ENCODE peak calls at places on chromosomes 13 and 19, in six cellular contexts. O, A, E, H, Z and T are unnamed samples.

GRCh38 chr19:55486971-55487883 is 1.0 kb upstream of the SSC5D start:
- DNase-seq in H (peak), E (peak), Z (peak), A (peak), O (no peak), T (no peak)

GRCh38 chr19:44666852-44667251 is 4.4 kb upstream of the CEACAM19 start:
- DNase-seq in O (no peak), E (no peak), Z (no peak), H (no peak), A (no peak), T (no peak)

GRCh38 chr19:14147797-14148605 is 11.6 kb upstream of the ASF1B start:
- DNase-seq in E (peak), O (peak), H (no peak), Z (peak), A (peak), T (peak)

GRCh38 chr13:90770334-90770733 is 577.2 kb upstream of the MIR17HG start:
- DNase-seq in E (no peak), Z (no peak), O (no peak), H (no peak), A (no peak), T (no peak)

GRCh38 chr19:6890938-6891337 is 3.6 kb downstream of the ADGRE1 start:
- DNase-seq in A (no peak), O (no peak), H (no peak), E (no peak), Z (no peak), T (no peak)

GRCh38 chr13:75704942-75705320 is 68.8 kb downstream of the LMO7 start:
- DNase-seq in O (no peak), Z (peak), A (no peak), H (no peak), E (no peak), T (no peak)

GRCh38 chr13:99736541-99736940 is 235.0 kb downstream of the ZIC5 start:
- DNase-seq in E (no peak), A (no peak), Z (no peak), O (no peak), H (no peak), T (no peak)

GRCh38 chr19:48390188-48391099 is 907 bp downstream of the KDELR1 start:
- DNase-seq in O (peak), H (no peak), E (peak), Z (peak), A (peak), T (no peak)

GRCh38 chr13:94309997-94310842 is 169.3 kb downstream of the DCT start:
- DNase-seq in H (peak), Z (peak), A (peak), E (peak), O (no peak), T (no peak)

GRCh38 chr19:16588089-16588823 is 16.0 kb upstream of the SLC35E1 start:
- DNase-seq in Z (no peak), A (peak), O (peak), E (peak), H (no peak), T (no peak)

GRCh38 chr13:113322043-113322461 is 25.0 kb downstream of the LAMP1 start:
- DNase-seq in Z (no peak), O (no peak), E (no peak), A (no peak), H (no peak), T (no peak)

GRCh38 chr13:110017379-110017778 is 231.0 kb upstream of the IRS2 start:
- DNase-seq in A (peak), O (no peak), H (peak), Z (peak), E (peak), T (peak)

GRCh38 chr19:45402469-45403070 is 2.3 kb downstream of the PPP1R13L start:
- DNase-seq in A (no peak), Z (peak), O (no peak), E (no peak), H (no peak), T (peak)

GRCh38 chr13:110499621-110500281 is 61.8 kb downstream of the RAB20 start:
- DNase-seq in E (no peak), O (no peak), A (no peak), Z (peak), H (peak), T (no peak)

GRCh38 chr13:77372275-77372674 is 45.4 kb upstream of the MYCBP2 start:
- DNase-seq in Z (no peak), H (no peak), E (no peak), A (peak), O (no peak), T (no peak)

GRCh38 chr13:49627831-49628652 is at the start of gene ARL11:
- DNase-seq in Z (peak), E (no peak), O (peak), A (no peak), H (no peak), T (no peak)

GRCh38 chr13:79631260-79631659 is 150.3 kb downstream of the NDFIP2 start:
- DNase-seq in E (peak), A (peak), Z (peak), O (no peak), H (peak), T (no peak)

GRCh38 chr19:17739121-17739875 is 12.0 kb upstream of the FCHO1 start:
- DNase-seq in Z (no peak), O (peak), H (no peak), E (peak), A (no peak), T (no peak)

GRCh38 chr13:40755082-40755755 is 15.8 kb downstream of the MRPS31 start:
- DNase-seq in E (no peak), H (no peak), A (no peak), O (peak), Z (no peak), T (no peak)

GRCh38 chr19:14091086-14091884 is 734 bp upstream of the SAMD1 start:
- DNase-seq in A (peak), E (peak), H (no peak), O (peak), Z (peak), T (peak)

GRCh38 chr13:47250141-47250540 is 353.3 kb upstream of the HTR2A start:
- DNase-seq in E (peak), Z (peak), H (no peak), A (peak), O (no peak), T (no peak)

GRCh38 chr13:44591316-44591715 is 15.2 kb upstream of the TSC22D1 start:
- DNase-seq in O (no peak), E (no peak), Z (no peak), H (no peak), A (no peak), T (no peak)

GRCh38 chr13:25943666-25944065 is 108.2 kb downstream of the SHISA2 start:
- DNase-seq in E (peak), A (no peak), Z (no peak), H (no peak), O (no peak), T (no peak)

GRCh38 chr19:33403221-33403972 is 29.9 kb downstream of the CEBPG start:
- DNase-seq in O (no peak), H (no peak), A (no peak), E (no peak), Z (no peak), T (no peak)

GRCh38 chr19:33400856-33401682 is 27.6 kb downstream of the CEBPG start:
- DNase-seq in H (no peak), E (no peak), O (no peak), Z (no peak), A (no peak), T (no peak)

GRCh38 chr19:33403973-33404304 is 30.4 kb downstream of the CEBPG start:
- DNase-seq in O (no peak), H (no peak), A (no peak), Z (no peak), E (no peak), T (no peak)

GRCh38 chr19:33401683-33402420 is 28.3 kb downstream of the CEBPG start:
- DNase-seq in H (no peak), O (no peak), Z (no peak), E (no peak), A (no peak), T (peak)

DNA sequence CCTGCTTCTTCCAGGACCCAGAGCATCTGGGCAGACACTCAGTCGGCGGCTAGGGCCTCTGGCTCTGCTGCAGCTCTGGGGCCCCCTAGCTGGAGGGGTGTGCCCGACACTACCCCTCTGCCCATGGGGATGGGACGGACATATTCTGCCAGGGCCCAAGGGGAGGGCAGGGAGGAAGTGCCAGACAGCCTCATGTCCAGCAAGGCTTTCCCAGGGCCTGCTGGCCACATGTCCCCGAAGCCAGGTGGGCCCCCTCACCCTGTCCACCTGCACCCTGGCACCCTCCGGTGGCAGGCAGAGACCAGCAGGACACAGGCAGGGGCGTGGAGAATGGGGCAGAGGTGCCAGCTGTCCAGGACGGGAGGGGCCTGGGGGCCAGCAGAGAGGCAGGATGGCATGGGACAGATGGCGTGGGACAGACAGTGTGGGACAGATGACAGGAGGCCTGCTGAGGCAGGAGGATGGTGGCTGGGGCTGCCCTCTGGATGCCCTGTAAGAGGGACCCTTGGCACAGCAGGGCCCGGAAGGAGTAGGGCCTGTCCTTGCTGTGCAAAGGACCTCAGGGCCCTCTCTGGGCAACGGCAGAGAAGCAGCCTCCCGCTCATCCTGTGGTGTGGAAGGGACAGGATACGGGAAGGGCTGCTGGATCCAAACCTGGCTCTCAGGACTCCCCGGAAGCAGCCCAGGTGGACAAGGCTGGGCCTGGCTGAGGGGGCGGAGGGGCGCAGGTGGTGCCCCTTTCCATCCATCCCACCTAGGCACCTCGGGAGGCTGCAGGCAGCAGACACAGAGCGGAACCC is 29.1 kb downstream of the CEBPG start:
- DNase-seq in H (no peak), O (no peak), A (no peak), Z (no peak), E (no peak), T (no peak)
- TF ChIP-seq CTCF in H (peak), O (no peak), A (no peak), Z (peak), E (peak), T (no peak)

GRCh38 chr13:70732611-70733010 is 624.4 kb upstream of the KLHL1 start:
- DNase-seq in Z (no peak), E (no peak), A (no peak), H (no peak), O (no peak), T (no peak)
- TF ChIP-seq CTCF in Z (no peak), E (no peak), A (no peak), H (no peak), O (no peak), T (no peak)

DNA sequence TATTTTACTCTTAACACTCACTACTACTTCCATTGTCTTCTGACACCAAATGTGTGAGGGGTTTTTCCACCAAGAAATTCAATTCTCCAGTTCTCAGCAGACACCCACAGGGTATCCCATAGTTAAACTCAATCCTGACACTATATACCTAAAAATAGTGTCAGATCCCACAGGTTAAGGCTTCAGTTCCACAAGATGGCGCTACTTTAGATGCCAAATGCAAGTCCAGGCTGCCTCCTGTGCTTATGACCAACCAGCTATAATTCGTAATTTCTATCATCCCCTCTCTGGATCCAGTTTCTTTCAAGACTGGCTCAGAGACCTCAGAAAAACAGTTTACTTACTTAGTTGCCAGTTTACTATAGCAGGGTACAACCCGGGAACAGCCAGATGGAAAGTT is 1146.2 kb upstream of the SPRY2 start:
- DNase-seq in H (no peak), Z (no peak), A (no peak), E (peak), O (no peak), T (no peak)
- TF ChIP-seq CTCF in H (no peak), Z (peak), A (no peak), E (no peak), O (peak), T (no peak)

DNA sequence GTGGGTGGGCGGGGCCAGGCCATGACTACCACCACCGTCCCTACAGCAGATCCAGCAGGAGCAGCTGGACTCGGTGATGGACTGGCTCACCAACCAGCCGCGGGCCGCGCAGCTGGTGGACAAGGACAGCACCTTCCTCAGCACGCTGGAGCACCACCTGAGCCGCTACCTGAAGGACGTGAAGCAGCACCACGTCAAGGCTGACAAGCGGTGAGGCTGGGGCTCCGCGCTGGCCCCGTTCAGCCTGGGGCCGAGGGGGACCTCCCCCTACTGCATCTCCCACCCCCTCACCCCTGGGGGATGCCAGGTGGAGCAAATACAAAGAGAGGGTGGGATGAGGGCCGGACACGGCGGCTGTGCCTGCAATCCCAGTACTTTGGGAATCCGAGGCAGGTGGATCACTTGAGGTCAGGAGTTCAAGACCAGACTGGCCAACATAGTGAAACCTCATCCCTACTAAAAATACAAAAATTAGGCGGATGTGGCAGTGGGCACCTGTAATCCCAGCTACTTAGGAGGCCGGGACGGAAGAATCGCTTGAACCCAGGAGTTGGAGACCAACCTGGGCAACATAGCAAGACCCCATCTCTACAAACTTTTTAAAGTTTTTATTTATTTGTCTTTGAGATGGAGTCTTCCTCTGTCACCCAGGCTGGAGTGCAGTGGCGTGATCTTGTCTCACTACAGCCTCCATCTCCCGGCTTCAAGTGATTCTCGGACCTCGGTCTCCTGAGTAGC is 18.1 kb upstream of the CELF5 start:
- DNase-seq in E (no peak), A (no peak), H (no peak), Z (no peak), O (no peak), T (no peak)
- TF ChIP-seq CTCF in E (no peak), A (no peak), H (no peak), Z (no peak), O (no peak), T (no peak)

DNA sequence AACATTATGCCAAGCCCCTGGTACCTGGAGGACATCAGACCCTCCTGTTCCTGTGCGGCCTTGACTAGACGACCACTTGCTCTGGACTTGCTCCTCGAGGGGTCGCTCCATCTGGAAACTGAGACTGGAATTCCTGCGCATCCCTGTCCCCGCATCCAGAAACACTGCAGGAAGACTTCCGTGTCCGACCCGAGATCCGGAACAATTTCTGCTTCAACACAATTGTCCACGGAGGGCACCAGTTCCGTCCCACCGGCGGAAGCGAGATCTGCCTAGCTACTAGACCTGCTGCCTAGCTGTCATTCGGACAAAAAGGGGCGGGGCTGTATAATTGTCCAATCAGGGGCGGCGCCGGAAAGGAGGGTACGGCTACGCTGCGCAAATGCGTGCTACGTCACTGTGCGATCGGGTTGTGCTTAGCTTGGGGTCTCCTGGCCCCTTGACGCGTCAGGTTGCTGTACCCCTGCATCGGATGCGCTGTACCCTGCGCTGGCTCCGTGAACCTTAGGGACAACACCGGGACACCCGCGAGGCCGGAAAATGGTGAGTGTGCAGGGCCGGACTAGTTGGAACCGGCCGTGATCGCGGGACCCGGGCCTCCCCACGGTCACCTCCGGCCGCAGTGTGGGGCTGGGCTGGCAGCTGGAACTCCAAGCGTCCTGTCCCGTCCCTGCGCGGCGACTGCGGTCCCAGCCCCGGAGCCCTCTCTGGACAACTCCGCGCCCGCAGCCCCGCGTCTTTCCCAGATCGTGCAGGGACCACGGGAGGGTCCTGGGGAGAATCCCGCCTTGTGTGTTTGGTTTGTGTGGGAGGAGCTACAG is at the start of the genes ZNF490 and ZNF791:
- DNase-seq in H (peak), O (peak), Z (peak), A (peak), E (peak), T (peak)
- TF ChIP-seq CTCF in H (peak), O (peak), Z (no peak), A (peak), E (no peak), T (no peak)

GRCh38 chr19:11296264-11296663 is 304 bp downstream of the TSPAN16 start:
- DNase-seq in H (no peak), A (peak), O (no peak), E (peak), Z (no peak), T (no peak)

GRCh38 chr19:11291991-11292390 is 4.0 kb upstream of the TSPAN16 start:
- DNase-seq in A (no peak), E (no peak), O (no peak), Z (no peak), H (no peak), T (no peak)

GRCh38 chr19:11293468-11294389 is 2.2 kb upstream of the TSPAN16 start:
- DNase-seq in Z (peak), O (peak), E (peak), A (peak), H (peak), T (peak)

GRCh38 chr19:11295180-11295579 is 780 bp upstream of the TSPAN16 start:
- DNase-seq in Z (no peak), H (no peak), E (no peak), A (no peak), O (no peak), T (no peak)

GRCh38 chr19:11295665-11296245 is at the start of gene TSPAN16:
- DNase-seq in O (no peak), H (no peak), E (no peak), Z (no peak), A (no peak), T (no peak)
- TF ChIP-seq CTCF in O (peak), H (peak), E (peak), Z (no peak), A (no peak), T (no peak)

DNA sequence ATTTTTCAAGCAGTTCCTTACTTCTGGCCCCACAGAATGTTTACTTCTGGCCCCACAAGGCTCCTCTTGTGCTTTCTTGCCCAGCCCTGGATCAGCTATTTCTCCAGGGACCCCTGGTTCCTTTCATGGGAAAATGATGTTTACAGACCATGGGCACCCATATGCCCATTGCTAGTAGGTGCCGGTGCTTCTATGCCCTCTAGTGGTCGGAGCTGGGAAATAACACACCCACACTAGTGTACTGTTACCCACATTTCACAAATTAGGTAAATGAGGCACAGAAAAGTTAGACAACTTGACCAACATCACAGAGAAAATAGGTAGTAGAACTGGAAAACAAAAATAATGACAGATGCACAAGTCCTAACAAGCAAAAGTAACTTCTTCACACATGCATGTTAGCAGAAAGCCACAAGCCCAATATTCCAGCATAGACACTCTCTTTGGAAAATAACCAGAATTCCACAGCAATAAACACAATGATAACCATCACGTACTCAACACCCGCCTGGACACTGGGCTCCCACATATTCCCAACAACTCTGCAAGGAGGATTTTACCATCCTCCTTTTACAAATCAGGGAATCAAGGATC is 1.3 kb upstream of the CEACAM6 start:
- DNase-seq in Z (peak), E (peak), O (peak), A (peak), H (no peak), T (no peak)
- TF ChIP-seq CTCF in Z (peak), E (peak), O (peak), A (peak), H (peak), T (peak)

GRCh38 chr19:49497790-49498106 is 1.5 kb downstream of the RPS11 start:
- DNase-seq in A (no peak), H (no peak), Z (no peak), E (no peak), O (no peak), T (no peak)

GRCh38 chr19:49497047-49497789 is 984 bp downstream of the RPS11 start:
- DNase-seq in H (no peak), Z (peak), A (peak), O (peak), E (peak), T (no peak)

GRCh38 chr19:49498475-49498874 is 2.2 kb downstream of the RPS11 start:
- DNase-seq in O (no peak), Z (no peak), A (no peak), E (no peak), H (no peak), T (no peak)

GRCh38 chr19:49499030-49499670 is 2.9 kb downstream of the RPS11 start:
- DNase-seq in O (no peak), H (no peak), E (no peak), Z (no peak), A (no peak), T (no peak)

GRCh38 chr19:49496574-49497008 is 357 bp downstream of the RPS11 start:
- DNase-seq in A (no peak), Z (no peak), O (no peak), H (no peak), E (no peak), T (no peak)
- TF ChIP-seq CTCF in A (no peak), Z (no peak), O (no peak), H (no peak), E (no peak), T (no peak)